ENCODE peak calls at places on chromosomes 11 and 22, in nine cellular contexts. W is HFF-Myc; G is stimulated activated CD4-positive, alpha-beta T cell treated with anti-CD3 and anti-CD28 coated beads, Interleukin-4, amount 100 ng/mL, for 48 hours; A is A549; C is immature natural killer cell; Q is activated naive CD4-positive, alpha-beta T cell treated with anti-CD3 and anti-CD28 coated beads, Interleukin-2, amount 10 ng/mL, durations not matched to agents 7 days and 5 days; L is GM12865; O is T-helper 1 cell; J is AG08395. P is an unnamed sample.

GRCh38 chr11:103624708-103625623 is 411.5 kb upstream of the DDI1 start:
- DNase-seq in W (peak), G (no peak), A (peak), C (no peak), Q (no peak), L (peak), O (no peak), J (peak), P (no peak)

GRCh38 chr11:66328307-66329144 is 7.7 kb downstream of the RIN1 start:
- DNase-seq in W (no peak), G (peak), A (peak), C (peak), Q (peak), L (peak), O (peak), J (peak), P (peak)

GRCh38 chr11:69685348-69685747 is 10.2 kb upstream of the LTO1 start:
- DNase-seq in W (no peak), G (no peak), A (no peak), C (no peak), Q (no peak), L (no peak), O (no peak), J (no peak), P (no peak)

GRCh38 chr22:47872761-47873535 is 1110.5 kb downstream of the TBC1D22A start:
- DNase-seq in W (no peak), G (no peak), A (no peak), C (no peak), Q (no peak), L (no peak), O (no peak), J (no peak), P (no peak)

GRCh38 chr11:30321321-30321720 is 1.6 kb upstream of the ARL14EP start:
- DNase-seq in W (no peak), G (no peak), A (no peak), C (no peak), Q (no peak), L (no peak), O (no peak), J (no peak), P (no peak)

GRCh38 chr11:95108159-95108611 is 18.5 kb downstream of the ENDOD1 start:
- DNase-seq in W (no peak), G (no peak), A (no peak), C (no peak), Q (no peak), L (no peak), O (no peak), J (peak), P (no peak)

GRCh38 chr22:22883090-22883727 is 4.4 kb upstream of the IGLL5 start:
- DNase-seq in W (no peak), G (no peak), A (no peak), C (no peak), Q (no peak), L (no peak), O (no peak), J (no peak), P (no peak)

GRCh38 chr11:130407978-130408377 is 20.4 kb downstream of the ADAMTS8 start:
- DNase-seq in W (peak), G (no peak), A (no peak), C (no peak), Q (no peak), L (no peak), O (no peak), J (peak), P (no peak)

GRCh38 chr11:100684101-100685065 is 2.7 kb upstream of the ARHGAP42 start:
- DNase-seq in W (no peak), G (no peak), A (no peak), C (no peak), Q (no peak), L (peak), O (no peak), J (no peak), P (no peak)

GRCh38 chr11:120660024-120660565 is 148.5 kb downstream of the GRIK4 start:
- DNase-seq in W (peak), G (peak), A (peak), C (peak), Q (peak), L (peak), O (no peak), J (peak), P (peak)

GRCh38 chr11:69010964-69011623 is 2.0 kb downstream of the MRGPRF start:
- DNase-seq in W (no peak), G (peak), A (no peak), C (peak), Q (peak), L (no peak), O (no peak), J (peak), P (no peak)

GRCh38 chr22:36435516-36436415 is 45.7 kb downstream of the TXN2 start:
- DNase-seq in W (no peak), G (peak), A (no peak), C (peak), Q (peak), L (peak), O (peak), J (no peak), P (peak)

GRCh38 chr11:129249351-129249750 is 57.2 kb upstream of the ARHGAP32 start:
- DNase-seq in W (peak), G (no peak), A (peak), C (no peak), Q (no peak), L (no peak), O (no peak), J (peak), P (no peak)

GRCh38 chr11:27274854-27275395 is 88.1 kb downstream of the CCDC34 start:
- DNase-seq in W (no peak), G (no peak), A (no peak), C (no peak), Q (no peak), L (no peak), O (no peak), J (no peak), P (no peak)

GRCh38 chr22:20315337-20316216 is 4.3 kb downstream of the DGCR6L start:
- DNase-seq in W (no peak), G (no peak), A (no peak), C (no peak), Q (peak), L (no peak), O (no peak), J (no peak), P (peak)

GRCh38 chr11:2410616-2411015 is 10.1 kb downstream of the TSSC4 start:
- DNase-seq in W (no peak), G (no peak), A (no peak), C (no peak), Q (no peak), L (no peak), O (no peak), J (no peak), P (no peak)

GRCh38 chr11:56876621-56877312 is 111.9 kb upstream of the OR5AK2 start:
- DNase-seq in W (no peak), G (no peak), A (no peak), C (no peak), Q (no peak), L (no peak), O (no peak), J (no peak), P (no peak)

GRCh38 chr11:112806256-112806655 is 155.0 kb upstream of the NCAM1 start:
- DNase-seq in W (no peak), G (no peak), A (no peak), C (no peak), Q (no peak), L (no peak), O (no peak), J (no peak), P (no peak)

GRCh38 chr11:111322534-111322933 is 24.2 kb downstream of the POU2AF3 start:
- DNase-seq in W (no peak), G (no peak), A (no peak), C (no peak), Q (no peak), L (no peak), O (no peak), J (no peak), P (no peak)

GRCh38 chr11:34749666-34750659 is 129.1 kb downstream of the EHF start:
- DNase-seq in W (peak), G (no peak), A (no peak), C (no peak), Q (no peak), L (no peak), O (no peak), J (peak), P (no peak)

GRCh38 chr22:35299217-35299716 is 427 bp upstream of the TOM1 start:
- DNase-seq in W (no peak), G (no peak), A (no peak), C (no peak), Q (no peak), L (no peak), O (no peak), J (peak), P (peak)

GRCh38 chr11:77324508-77324907 is 23.0 kb upstream of the GDPD4 start:
- DNase-seq in W (no peak), G (no peak), A (no peak), C (no peak), Q (no peak), L (no peak), O (no peak), J (no peak), P (no peak)

GRCh38 chr22:37222440-37222971 is 10.2 kb upstream of the SSTR3 start:
- DNase-seq in W (no peak), G (no peak), A (no peak), C (peak), Q (peak), L (peak), O (no peak), J (no peak), P (peak)

GRCh38 chr11:96045622-96046456 is 121.9 kb upstream of the MTMR2 start:
- DNase-seq in W (peak), G (no peak), A (no peak), C (no peak), Q (no peak), L (no peak), O (no peak), J (peak), P (no peak)

GRCh38 chr22:22386602-22387385 is 121.7 kb downstream of the ZNF280B start:
- DNase-seq in W (no peak), G (no peak), A (no peak), C (no peak), Q (no peak), L (no peak), O (no peak), J (no peak), P (no peak)

GRCh38 chr11:105635466-105635865 is 25.6 kb downstream of the GRIA4 start:
- DNase-seq in W (no peak), G (no peak), A (no peak), C (no peak), Q (no peak), L (no peak), O (no peak), J (no peak), P (no peak)

GRCh38 chr11:67731583-67731982 is 57.2 kb upstream of the ALDH3B2 start:
- DNase-seq in W (no peak), G (no peak), A (peak), C (no peak), Q (no peak), L (no peak), O (no peak), J (no peak), P (no peak)

GRCh38 chr11:69243496-69244200 is 50.3 kb upstream of the MYEOV start:
- DNase-seq in W (no peak), G (no peak), A (no peak), C (no peak), Q (no peak), L (no peak), O (no peak), J (no peak), P (no peak)

GRCh38 chr11:62555464-62556092 is 9.0 kb upstream of the AHNAK start:
- DNase-seq in W (no peak), G (peak), A (peak), C (peak), Q (peak), L (peak), O (peak), J (no peak), P (peak)

GRCh38 chr11:130181295-130182272 is 22.0 kb downstream of the ST14 start:
- DNase-seq in W (no peak), G (no peak), A (peak), C (no peak), Q (no peak), L (peak), O (no peak), J (peak), P (peak)

GRCh38 chr22:19622061-19622441 is 92.3 kb upstream of the SEPTIN5 start:
- DNase-seq in W (no peak), G (no peak), A (no peak), C (no peak), Q (no peak), L (peak), O (no peak), J (no peak), P (no peak)

GRCh38 chr11:35796542-35796941 is 134.0 kb downstream of the TRIM44 start:
- DNase-seq in W (peak), G (no peak), A (no peak), C (no peak), Q (no peak), L (no peak), O (no peak), J (no peak), P (no peak)

GRCh38 chr22:24819941-24820461 is 14.0 kb downstream of the SGSM1 start:
- DNase-seq in W (no peak), G (no peak), A (peak), C (no peak), Q (no peak), L (no peak), O (no peak), J (no peak), P (peak)